ENCODE peak calls at places on chromosome 14, in four cellular contexts. One of them, this sample, is unnamed.

GRCh38 chr14:68862954-68863594 is 70.2 kb upstream of the ZFP36L1 start:
- DNase-seq in transverse colon: peak
- DNase-seq in spleen: peak
- DNase-seq in HCT116: peak
- DNase-seq in this sample: peak

GRCh38 chr14:24234095-24235020 is 1.6 kb downstream of the GMPR2 start:
- DNase-seq in transverse colon: no peak
- DNase-seq in spleen: no peak
- DNase-seq in HCT116: no peak
- DNase-seq in this sample: no peak

GRCh38 chr14:38238332-38238731 is 17.6 kb downstream of the CLEC14A start:
- DNase-seq in transverse colon: no peak
- DNase-seq in spleen: no peak
- DNase-seq in HCT116: no peak
- DNase-seq in this sample: no peak

GRCh38 chr14:51087024-51087423 is 7.9 kb downstream of the TRIM9 start:
- DNase-seq in transverse colon: peak
- DNase-seq in spleen: no peak
- DNase-seq in HCT116: peak
- DNase-seq in this sample: peak

GRCh38 chr14:105026789-105027563 is 6.1 kb upstream of the CDCA4 start:
- DNase-seq in transverse colon: no peak
- DNase-seq in spleen: no peak
- DNase-seq in HCT116: peak
- DNase-seq in this sample: peak

GRCh38 chr14:33271216-33271615 is 332.5 kb downstream of the NPAS3 start:
- DNase-seq in transverse colon: no peak
- DNase-seq in spleen: no peak
- DNase-seq in HCT116: no peak
- DNase-seq in this sample: no peak

GRCh38 chr14:90274808-90275454 is 18.6 kb downstream of the PSMC1 start:
- DNase-seq in transverse colon: no peak
- DNase-seq in spleen: no peak
- DNase-seq in HCT116: no peak
- DNase-seq in this sample: peak

GRCh38 chr14:37060496-37061260 is 111.7 kb downstream of the SLC25A21 start:
- DNase-seq in transverse colon: no peak
- DNase-seq in spleen: no peak
- DNase-seq in HCT116: no peak
- DNase-seq in this sample: no peak

GRCh38 chr14:59246566-59246965 is 58.1 kb downstream of the DAAM1 start:
- DNase-seq in transverse colon: no peak
- DNase-seq in spleen: no peak
- DNase-seq in HCT116: no peak
- DNase-seq in this sample: peak

GRCh38 chr14:67875175-67876006 is 55.8 kb downstream of the RAD51B start:
- DNase-seq in transverse colon: no peak
- DNase-seq in spleen: no peak
- DNase-seq in HCT116: no peak
- DNase-seq in this sample: no peak

GRCh38 chr14:54211562-54212308 is 185.1 kb upstream of the CDKN3 start:
- DNase-seq in transverse colon: no peak
- DNase-seq in spleen: no peak
- DNase-seq in HCT116: peak
- DNase-seq in this sample: peak
- H3K4me3 ChIP-seq in transverse colon: no peak
- H3K4me3 ChIP-seq in spleen: no peak
- H3K4me3 ChIP-seq in HCT116: no peak
- H3K4me3 ChIP-seq in this sample: no peak

DNA sequence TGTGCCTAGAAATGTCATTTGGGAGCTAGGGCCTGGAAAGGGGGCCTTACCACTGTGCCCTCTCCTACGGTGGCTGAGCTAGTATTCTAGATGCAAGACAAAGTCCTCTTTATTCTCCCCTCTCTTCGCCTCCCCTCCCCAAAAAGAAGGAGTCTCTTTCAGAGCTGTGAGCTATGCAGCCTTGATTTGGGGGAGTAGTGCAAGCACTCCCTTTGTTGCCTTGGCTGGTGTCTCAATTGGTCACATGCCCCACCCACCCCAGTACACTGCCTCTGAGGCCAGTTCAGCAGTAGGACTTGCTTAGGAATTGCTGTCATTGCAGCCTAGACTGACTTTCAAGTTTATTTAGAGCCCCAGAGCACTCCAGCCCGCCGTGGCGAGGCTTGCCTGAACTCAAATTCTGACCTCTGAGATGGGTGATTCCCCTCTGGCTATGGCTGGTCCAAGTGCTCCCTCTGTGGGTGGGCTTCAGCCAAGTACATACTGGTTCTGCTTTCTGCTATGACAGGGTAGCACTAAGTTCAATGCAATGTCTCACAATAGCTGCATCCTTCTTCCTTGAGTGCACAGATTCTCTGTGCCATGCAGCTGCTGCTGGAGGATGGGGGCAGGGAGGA is 37.0 kb upstream of the FBXO33 start:
- DNase-seq in transverse colon: peak
- DNase-seq in spleen: no peak
- DNase-seq in HCT116: no peak
- DNase-seq in this sample: no peak
- TF ChIP-seq CTCF in transverse colon: no peak
- TF ChIP-seq CTCF in spleen: no peak
- TF ChIP-seq CTCF in HCT116: no peak
- TF ChIP-seq CTCF in this sample: no peak

GRCh38 chr14:85534914-85535313 is 5.0 kb downstream of the FLRT2 start:
- DNase-seq in transverse colon: no peak
- DNase-seq in spleen: no peak
- DNase-seq in HCT116: no peak
- DNase-seq in this sample: peak
- H3K4me3 ChIP-seq in transverse colon: no peak
- H3K4me3 ChIP-seq in spleen: peak
- H3K4me3 ChIP-seq in HCT116: no peak
- H3K4me3 ChIP-seq in this sample: peak

GRCh38 chr14:54026671-54027070 is 70.0 kb upstream of the BMP4 start:
- DNase-seq in transverse colon: no peak
- DNase-seq in spleen: no peak
- DNase-seq in HCT116: no peak
- DNase-seq in this sample: no peak

GRCh38 chr14:54023027-54023426 is 66.4 kb upstream of the BMP4 start:
- DNase-seq in transverse colon: no peak
- DNase-seq in spleen: no peak
- DNase-seq in HCT116: no peak
- DNase-seq in this sample: no peak

GRCh38 chr14:54025661-54026060 is 69.0 kb upstream of the BMP4 start:
- DNase-seq in transverse colon: no peak
- DNase-seq in spleen: no peak
- DNase-seq in HCT116: peak
- DNase-seq in this sample: peak
- TF ChIP-seq CTCF in transverse colon: peak
- TF ChIP-seq CTCF in spleen: no peak
- TF ChIP-seq CTCF in HCT116: peak
- TF ChIP-seq CTCF in this sample: peak

GRCh38 chr14:106269029-106269428 is 742.6 kb downstream of the TMEM121 start:
- DNase-seq in transverse colon: no peak
- DNase-seq in spleen: no peak
- DNase-seq in HCT116: no peak
- DNase-seq in this sample: no peak

GRCh38 chr14:106269451-106270204 is 743.2 kb downstream of the TMEM121 start:
- DNase-seq in transverse colon: no peak
- DNase-seq in spleen: no peak
- DNase-seq in HCT116: no peak
- DNase-seq in this sample: no peak

DNA sequence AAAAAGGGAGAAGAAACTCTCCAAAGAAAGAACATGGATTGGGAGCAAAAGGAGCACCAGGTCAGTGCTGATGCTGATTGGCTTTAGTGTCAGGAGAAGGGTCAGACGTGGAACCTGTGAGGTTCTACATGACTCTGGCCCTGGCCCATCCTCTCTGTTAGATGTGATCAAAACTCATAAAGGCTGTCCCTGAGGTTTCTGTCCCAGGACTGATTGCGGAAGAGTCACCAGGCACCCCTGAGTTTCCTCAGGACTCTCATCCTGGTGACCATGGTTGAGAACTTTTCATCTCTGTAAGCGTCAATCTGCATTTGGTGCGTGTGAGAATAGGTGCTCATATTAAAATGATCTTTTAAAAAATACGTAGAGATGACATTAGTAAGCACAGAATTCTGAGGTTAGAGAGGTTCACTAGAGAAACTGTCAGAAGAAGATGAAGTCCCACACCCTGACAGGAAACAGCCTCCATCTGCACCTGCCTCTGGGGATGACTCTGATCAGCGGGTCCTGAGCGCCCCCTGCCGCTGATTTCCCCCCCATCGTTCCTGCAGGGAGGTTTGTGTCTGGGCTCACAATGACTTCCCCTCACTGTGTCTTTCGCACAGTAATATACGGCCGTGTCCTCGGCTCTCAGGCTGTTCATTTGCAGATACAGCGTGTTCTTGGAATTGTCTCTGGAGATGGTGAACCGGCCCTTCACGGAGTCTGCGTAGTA is 741.8 kb downstream of the TMEM121 start:
- DNase-seq in transverse colon: peak
- DNase-seq in spleen: peak
- DNase-seq in HCT116: no peak
- DNase-seq in this sample: no peak
- H3K4me3 ChIP-seq in transverse colon: no peak
- H3K4me3 ChIP-seq in spleen: no peak
- H3K4me3 ChIP-seq in HCT116: no peak
- H3K4me3 ChIP-seq in this sample: no peak

DNA sequence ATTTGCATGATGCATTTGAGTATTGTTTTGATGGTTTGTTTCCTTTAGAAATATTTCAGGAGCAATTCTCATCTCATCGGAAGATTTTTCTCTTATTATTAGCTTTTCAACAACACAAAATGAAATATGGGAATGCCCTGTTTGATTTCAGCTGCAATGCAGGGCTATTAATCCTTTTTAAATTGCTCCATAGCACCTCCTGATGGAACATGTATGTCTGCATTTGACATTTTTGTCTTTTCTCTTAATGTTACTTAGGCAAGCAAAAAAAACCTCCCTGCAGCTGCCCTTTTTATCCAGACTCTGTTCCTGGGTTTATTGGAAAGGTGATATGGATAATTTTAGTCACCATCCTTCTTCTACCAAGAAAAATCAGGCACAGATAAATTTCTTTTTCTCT is 895.8 kb downstream of the RPS29 start:
- DNase-seq in transverse colon: no peak
- DNase-seq in spleen: no peak
- DNase-seq in HCT116: peak
- DNase-seq in this sample: peak
- TF ChIP-seq CTCF in transverse colon: no peak
- TF ChIP-seq CTCF in spleen: no peak
- TF ChIP-seq CTCF in HCT116: peak
- TF ChIP-seq CTCF in this sample: no peak

GRCh38 chr14:101453225-101453624 is 108.1 kb upstream of the DIO3 start:
- DNase-seq in transverse colon: no peak
- DNase-seq in spleen: no peak
- DNase-seq in HCT116: no peak
- DNase-seq in this sample: no peak
- H3K4me3 ChIP-seq in transverse colon: no peak
- H3K4me3 ChIP-seq in spleen: no peak
- H3K4me3 ChIP-seq in HCT116: no peak
- H3K4me3 ChIP-seq in this sample: no peak

GRCh38 chr14:78836777-78837176 is 666.6 kb downstream of the NRXN3 start:
- DNase-seq in transverse colon: peak
- DNase-seq in spleen: no peak
- DNase-seq in HCT116: peak
- DNase-seq in this sample: peak
- TF ChIP-seq CTCF in transverse colon: peak
- TF ChIP-seq CTCF in spleen: no peak
- TF ChIP-seq CTCF in HCT116: no peak
- TF ChIP-seq CTCF in this sample: peak

GRCh38 chr14:94054401-94054800 is 26.6 kb downstream of the DDX24 start:
- DNase-seq in transverse colon: no peak
- DNase-seq in spleen: peak
- DNase-seq in HCT116: no peak
- DNase-seq in this sample: no peak
- H3K4me3 ChIP-seq in transverse colon: no peak
- H3K4me3 ChIP-seq in spleen: no peak
- H3K4me3 ChIP-seq in HCT116: no peak
- H3K4me3 ChIP-seq in this sample: no peak

GRCh38 chr14:98297567-98297966 is 974.4 kb downstream of the BCL11B start:
- DNase-seq in transverse colon: no peak
- DNase-seq in spleen: no peak
- DNase-seq in HCT116: no peak
- DNase-seq in this sample: no peak
- TF ChIP-seq CTCF in transverse colon: no peak
- TF ChIP-seq CTCF in spleen: no peak
- TF ChIP-seq CTCF in HCT116: no peak
- TF ChIP-seq CTCF in this sample: no peak

This sample was measured in epithelial cell of esophagus.